ENCODE peak calls at places on chromosome 10, in six cellular contexts. E, J, W, Q, G and T are unnamed samples.

GRCh38 chr10:32141018-32141807 is 85.0 kb upstream of the KIF5B start:
- DNase-seq in E (peak; percentile 35), J (no peak), W (peak; percentile 54), Q (no peak), G (no peak), T (no peak)

GRCh38 chr10:101032637-101033201 is 1.7 kb downstream of the SFXN3 start:
- DNase-seq in E (peak; percentile 74), J (no peak), W (peak; percentile 74), Q (no peak), G (peak; percentile 36), T (peak; percentile 41)

GRCh38 chr10:103757531-103758293 is 97.7 kb downstream of the SH3PXD2A start:
- DNase-seq in E (peak; percentile 31), J (peak; percentile 39), W (peak; percentile 67), Q (no peak), G (peak; percentile 24), T (no peak)

GRCh38 chr10:16944081-16944922 is 127.1 kb upstream of the RSU1 start:
- DNase-seq in E (no peak), J (no peak), W (peak; percentile 15), Q (no peak), G (no peak), T (no peak)

GRCh38 chr10:112628951-112629604 is 182.1 kb downstream of the VTI1A start:
- DNase-seq in E (no peak), J (no peak), W (no peak), Q (no peak), G (no peak), T (no peak)

GRCh38 chr10:76581685-76582084 is 1055.9 kb downstream of the KCNMA1 start:
- DNase-seq in E (peak; percentile 64), J (no peak), W (no peak), Q (no peak), G (no peak), T (no peak)

GRCh38 chr10:112525215-112525614 is 78.2 kb downstream of the VTI1A start:
- DNase-seq in E (no peak), J (no peak), W (no peak), Q (no peak), G (no peak), T (no peak)

GRCh38 chr10:93095225-93095624 is 21.5 kb downstream of the CYP26A1 start:
- DNase-seq in E (no peak), J (no peak), W (no peak), Q (no peak), G (no peak), T (no peak)

GRCh38 chr10:123134915-123135414 is 805 bp upstream of the HMX3 start:
- DNase-seq in E (no peak), J (no peak), W (no peak), Q (no peak), G (no peak), T (no peak)

GRCh38 chr10:5305374-5305773 is 59.4 kb upstream of the UCN3 start:
- DNase-seq in E (peak; percentile 25), J (no peak), W (no peak), Q (no peak), G (no peak), T (no peak)

GRCh38 chr10:64873088-64873487 is 1351.9 kb downstream of the REEP3 start:
- DNase-seq in E (no peak), J (no peak), W (no peak), Q (no peak), G (no peak), T (no peak)

GRCh38 chr10:68080853-68081431 is 5.9 kb upstream of the HERC4 start:
- DNase-seq in E (no peak), J (no peak), W (no peak), Q (no peak), G (no peak), T (no peak)

GRCh38 chr10:25024528-25024927 is 8.1 kb downstream of the THNSL1 start:
- DNase-seq in E (no peak), J (no peak), W (no peak), Q (no peak), G (no peak), T (no peak)

GRCh38 chr10:119449760-119450461 is 92.6 kb downstream of the RGS10 start:
- DNase-seq in E (peak; percentile 29), J (no peak), W (no peak), Q (no peak), G (no peak), T (peak; percentile 94)

GRCh38 chr10:24039331-24039730 is 169.6 kb upstream of the KIAA1217 start:
- DNase-seq in E (no peak), J (no peak), W (no peak), Q (no peak), G (no peak), T (no peak)

GRCh38 chr10:6140141-6140841 is 51.5 kb downstream of the RBM17 start:
- DNase-seq in E (no peak), J (peak; percentile 48), W (no peak), Q (no peak), G (no peak), T (no peak)

GRCh38 chr10:67883710-67884312 is 645 bp upstream of the SIRT1 start:
- DNase-seq in E (peak; percentile 13), J (no peak), W (peak; percentile 5), Q (no peak), G (no peak), T (no peak)

GRCh38 chr10:110820321-110820814 is 51.4 kb upstream of the PDCD4 start:
- DNase-seq in E (peak; percentile 56), J (no peak), W (peak; percentile 78), Q (no peak), G (no peak), T (no peak)

GRCh38 chr10:60990663-60991062 is 46.7 kb upstream of the RHOBTB1 start:
- DNase-seq in E (no peak), J (no peak), W (no peak), Q (no peak), G (no peak), T (no peak)

GRCh38 chr10:132889091-132889490 is 53.3 kb downstream of the CFAP46 start:
- DNase-seq in E (no peak), J (no peak), W (no peak), Q (no peak), G (no peak), T (no peak)

GRCh38 chr10:61757525-61758397 is 95.0 kb downstream of the CABCOCO1 start:
- DNase-seq in E (no peak), J (no peak), W (no peak), Q (no peak), G (no peak), T (no peak)

GRCh38 chr10:109861051-109861450 is 62.3 kb downstream of the XPNPEP1 start:
- DNase-seq in E (no peak), J (no peak), W (no peak), Q (no peak), G (no peak), T (no peak)

GRCh38 chr10:22647244-22647643 is 67.1 kb downstream of the PIP4K2A start:
- DNase-seq in E (no peak), J (no peak), W (no peak), Q (no peak), G (no peak), T (no peak)

GRCh38 chr10:69269761-69270160 is 8.5 kb upstream of the HK1 start:
- DNase-seq in E (no peak), J (no peak), W (no peak), Q (no peak), G (no peak), T (no peak)

GRCh38 chr10:63767512-63767911 is 246.3 kb downstream of the REEP3 start:
- DNase-seq in E (no peak), J (no peak), W (no peak), Q (no peak), G (no peak), T (no peak)

DNA sequence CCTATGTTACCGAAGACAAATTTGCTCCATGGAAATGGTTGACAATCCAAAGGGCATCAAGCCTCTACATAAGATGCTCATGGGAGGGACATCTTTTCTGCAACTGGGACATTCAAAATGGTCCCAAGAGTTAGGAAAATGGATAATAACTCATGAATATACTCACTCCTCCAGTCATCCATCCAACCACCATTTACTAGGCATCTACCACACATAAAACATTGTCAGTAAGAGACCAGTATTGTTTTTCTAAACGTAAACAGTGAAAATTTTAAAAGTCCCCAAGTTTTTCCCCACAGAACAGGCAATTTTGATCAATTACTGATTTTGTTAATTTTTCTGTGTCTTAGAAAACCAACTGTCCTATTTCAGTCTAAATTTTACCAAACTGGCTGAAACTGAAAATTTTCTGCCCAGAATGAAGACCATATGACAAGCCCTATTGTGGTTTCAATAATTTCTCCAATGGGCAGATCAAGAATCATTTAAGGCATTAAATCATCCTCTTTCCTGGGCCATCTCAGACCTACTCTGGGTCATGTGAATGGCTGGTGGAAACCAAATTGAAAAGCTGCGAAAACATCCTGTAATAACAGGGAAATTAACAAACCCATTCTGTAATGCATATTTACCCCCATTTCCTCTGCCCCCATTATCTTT is 24.2 kb downstream of the PIK3AP1 start:
- DNase-seq in E (no peak), J (no peak), W (no peak), Q (no peak), G (no peak), T (no peak)
- H3K4me1 ChIP-seq in E (peaks cover 9% of the 10 kb centered on the region), J (peaks cover 18% of the 10 kb centered on the region), W (no peaks in the 10 kb centered on the region), Q (peaks cover 4% of the 10 kb centered on the region), G (peaks cover 20% of the 10 kb centered on the region), T (peaks cover 3% of the 10 kb centered on the region)

DNA sequence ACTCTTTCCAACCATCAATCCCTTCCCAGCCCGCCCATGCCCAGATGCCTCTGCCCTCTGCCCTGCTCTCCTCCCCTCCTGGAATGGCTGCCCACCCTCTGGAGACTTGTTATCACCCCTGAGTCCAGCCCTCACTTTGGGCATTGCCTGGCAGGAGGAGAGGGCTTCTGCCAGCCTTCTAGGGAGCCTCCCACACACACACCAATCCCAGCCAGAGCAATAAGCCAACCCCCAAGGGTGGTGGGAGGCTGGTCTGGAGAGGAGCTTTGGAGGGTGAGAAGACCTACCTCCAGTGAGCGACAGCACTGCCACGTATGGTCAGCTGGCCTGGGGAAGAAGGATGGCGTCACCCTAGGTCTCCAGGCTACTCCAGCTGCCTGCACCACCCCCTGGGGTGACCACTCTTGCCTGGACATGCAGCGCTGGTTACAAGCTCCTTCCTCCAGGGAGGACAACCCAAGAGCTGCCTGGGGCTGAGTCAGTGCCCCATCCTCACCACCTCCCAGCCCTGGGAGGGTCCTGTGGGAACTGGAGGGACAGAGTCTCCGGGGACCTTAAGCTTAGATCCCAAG is 8.4 kb downstream of the C10orf105 start:
- DNase-seq in E (no peak), J (no peak), W (no peak), Q (no peak), G (no peak), T (no peak)
- H3K4me1 ChIP-seq in E (peaks cover 17% of the 10 kb centered on the region), J (peaks cover 58% of the 10 kb centered on the region), W (peaks cover 53% of the 10 kb centered on the region), Q (no peaks in the 10 kb centered on the region), G (peaks cover 59% of the 10 kb centered on the region), T (peaks cover 18% of the 10 kb centered on the region)

DNA sequence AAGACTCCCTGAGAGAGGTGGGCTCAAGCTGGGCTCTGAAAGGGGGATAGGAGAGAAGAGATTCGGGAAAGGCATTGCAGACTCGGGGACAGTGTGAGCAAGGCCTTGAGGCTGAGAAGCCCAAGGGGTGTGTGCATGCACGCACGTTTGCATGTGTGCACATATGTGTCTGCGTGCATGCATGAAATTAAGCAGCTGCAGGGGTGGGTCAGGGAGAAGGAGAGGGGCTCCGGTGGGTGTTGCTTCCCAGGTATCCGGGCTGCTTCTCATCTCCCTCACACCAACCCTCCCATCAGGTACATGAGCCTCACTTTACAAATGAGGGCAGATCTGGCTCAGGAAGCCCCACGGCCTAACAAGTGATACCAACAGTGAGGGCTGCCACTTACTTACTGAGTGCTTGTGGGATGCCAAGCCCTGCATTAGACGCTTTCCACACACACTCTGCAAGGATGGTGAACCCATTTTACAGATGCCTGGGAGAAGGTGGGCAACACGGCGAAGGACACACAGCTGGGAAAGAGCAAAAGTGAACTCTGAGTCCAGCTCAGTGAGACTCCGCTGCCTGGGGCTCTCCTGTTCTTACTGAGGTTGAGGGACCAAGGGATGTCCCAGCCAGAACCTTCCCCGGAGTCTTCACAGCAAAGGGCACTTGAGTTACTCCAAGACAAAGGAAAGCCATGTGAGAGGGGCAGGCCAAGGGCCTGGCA is 26.4 kb downstream of the ZCCHC24 start:
- DNase-seq in E (no peak), J (no peak), W (no peak), Q (no peak), G (no peak), T (no peak)
- H3K4me1 ChIP-seq in E (peaks cover 1% of the 10 kb centered on the region), J (no peaks in the 10 kb centered on the region), W (peaks cover 19% of the 10 kb centered on the region), Q (peaks cover 3% of the 10 kb centered on the region), G (no peaks in the 10 kb centered on the region), T (peaks cover 15% of the 10 kb centered on the region)

GRCh38 chr10:48465860-48466521 is 138.9 kb downstream of the ARHGAP22 start:
- DNase-seq in E (peak; percentile 11), J (no peak), W (no peak), Q (no peak), G (no peak), T (no peak)
- H3K4me1 ChIP-seq in E (no peaks in the 10 kb centered on the region), J (no peaks in the 10 kb centered on the region), W (peaks cover 50% of the 10 kb centered on the region), Q (peaks cover 22% of the 10 kb centered on the region), G (no peaks in the 10 kb centered on the region), T (peaks cover 2% of the 10 kb centered on the region)